ENCODE peak calls at places on chromosomes 12 and 14, in four cellular contexts. One of them, this sample, is unnamed.

GRCh38 chr14:34355584-34356266 is 106.3 kb downstream of the SPTSSA start:
- DNase-seq in lung: no peak
- DNase-seq in KBM-7: no peak
- DNase-seq in OCI-LY7: no peak
- DNase-seq in this sample: no peak

GRCh38 chr14:70947739-70948138 is 40.5 kb downstream of the PCNX1 start:
- DNase-seq in lung: no peak
- DNase-seq in OCI-LY7: peak
- DNase-seq in KBM-7: peak
- DNase-seq in this sample: no peak

GRCh38 chr14:95470942-95471499 is 45.4 kb downstream of the SYNE3 start:
- DNase-seq in KBM-7: no peak
- DNase-seq in lung: no peak
- DNase-seq in OCI-LY7: no peak
- DNase-seq in this sample: no peak

GRCh38 chr14:78417532-78417931 is 247.4 kb downstream of the NRXN3 start:
- DNase-seq in lung: no peak
- DNase-seq in KBM-7: no peak
- DNase-seq in OCI-LY7: no peak
- DNase-seq in this sample: no peak

GRCh38 chr12:54502485-54502884 is 4.9 kb downstream of the NCKAP1L start:
- DNase-seq in OCI-LY7: no peak
- DNase-seq in lung: no peak
- DNase-seq in KBM-7: peak
- DNase-seq in this sample: no peak

GRCh38 chr14:94312481-94313246 is 10.5 kb downstream of the SERPINA6 start:
- DNase-seq in lung: peak
- DNase-seq in KBM-7: no peak
- DNase-seq in OCI-LY7: no peak
- DNase-seq in this sample: peak

GRCh38 chr12:10235761-10236631 is 23.3 kb downstream of the GABARAPL1 start:
- DNase-seq in KBM-7: peak
- DNase-seq in OCI-LY7: peak
- DNase-seq in lung: no peak
- DNase-seq in this sample: no peak

GRCh38 chr14:72471346-72471745 is 422.6 kb downstream of the DPF3 start:
- DNase-seq in lung: no peak
- DNase-seq in OCI-LY7: no peak
- DNase-seq in KBM-7: no peak
- DNase-seq in this sample: no peak

GRCh38 chr14:20327005-20327869 is 5.8 kb downstream of the CCNB1IP1 start:
- DNase-seq in KBM-7: peak
- DNase-seq in OCI-LY7: peak
- DNase-seq in lung: no peak
- DNase-seq in this sample: no peak

GRCh38 chr14:77140937-77141591 is 527 bp downstream of the ZDHHC22 start:
- DNase-seq in lung: no peak
- DNase-seq in KBM-7: peak
- DNase-seq in OCI-LY7: no peak
- DNase-seq in this sample: no peak

GRCh38 chr14:59251811-59252771 is 63.6 kb downstream of the DAAM1 start:
- DNase-seq in OCI-LY7: no peak
- DNase-seq in KBM-7: no peak
- DNase-seq in lung: no peak
- DNase-seq in this sample: no peak

This sample was measured in left lobe of liver.